ENCODE peak calls at places on chromosome 16, in six cellular contexts. One of them, this sample, is unnamed.

GRCh38 chr16:28324235-28324886 is 32.0 kb downstream of the SBK1 start:
- DNase-seq in mesendoderm: no peak
- DNase-seq in epithelial cell of prostate: no peak
- DNase-seq in GM23338: no peak
- DNase-seq in effector memory CD4-positive, alpha-beta T cell: no peak
- DNase-seq in RWPE1: no peak
- DNase-seq in this sample: no peak

GRCh38 chr16:35868630-35869029 is 2409.2 kb downstream of the TP53TG3F start:
- DNase-seq in GM23338: no peak
- DNase-seq in epithelial cell of prostate: no peak
- DNase-seq in mesendoderm: no peak
- DNase-seq in effector memory CD4-positive, alpha-beta T cell: no peak
- DNase-seq in RWPE1: no peak
- DNase-seq in this sample: no peak

GRCh38 chr16:4801962-4802658 is at the start of gene ROGDI:
- DNase-seq in mesendoderm: peak
- DNase-seq in effector memory CD4-positive, alpha-beta T cell: peak
- DNase-seq in RWPE1: peak
- DNase-seq in epithelial cell of prostate: peak
- DNase-seq in GM23338: peak
- DNase-seq in this sample: peak

GRCh38 chr16:55370762-55371482 is 46.9 kb downstream of the IRX6 start:
- DNase-seq in effector memory CD4-positive, alpha-beta T cell: no peak
- DNase-seq in RWPE1: peak
- DNase-seq in GM23338: peak
- DNase-seq in mesendoderm: peak
- DNase-seq in epithelial cell of prostate: no peak
- DNase-seq in this sample: peak

GRCh38 chr16:46709464-46709863 is 20.0 kb downstream of the ORC6 start:
- DNase-seq in GM23338: no peak
- DNase-seq in effector memory CD4-positive, alpha-beta T cell: no peak
- DNase-seq in epithelial cell of prostate: no peak
- DNase-seq in RWPE1: no peak
- DNase-seq in mesendoderm: no peak
- DNase-seq in this sample: no peak

GRCh38 chr16:22874394-22874793 is 60.4 kb downstream of the HS3ST2 start:
- DNase-seq in epithelial cell of prostate: no peak
- DNase-seq in mesendoderm: no peak
- DNase-seq in RWPE1: no peak
- DNase-seq in effector memory CD4-positive, alpha-beta T cell: no peak
- DNase-seq in GM23338: no peak
- DNase-seq in this sample: no peak

GRCh38 chr16:4060823-4061222 is 55.4 kb downstream of the ADCY9 start:
- DNase-seq in effector memory CD4-positive, alpha-beta T cell: no peak
- DNase-seq in mesendoderm: no peak
- DNase-seq in GM23338: no peak
- DNase-seq in RWPE1: no peak
- DNase-seq in epithelial cell of prostate: no peak
- DNase-seq in this sample: no peak

GRCh38 chr16:89084411-89084810 is 9.2 kb upstream of the ACSF3 start:
- DNase-seq in RWPE1: no peak
- DNase-seq in effector memory CD4-positive, alpha-beta T cell: no peak
- DNase-seq in GM23338: no peak
- DNase-seq in mesendoderm: no peak
- DNase-seq in epithelial cell of prostate: no peak
- DNase-seq in this sample: peak

GRCh38 chr16:75326333-75326732 is 74.9 kb upstream of the BCAR1 start:
- DNase-seq in effector memory CD4-positive, alpha-beta T cell: no peak
- DNase-seq in GM23338: no peak
- DNase-seq in mesendoderm: no peak
- DNase-seq in RWPE1: no peak
- DNase-seq in epithelial cell of prostate: no peak
- DNase-seq in this sample: no peak

GRCh38 chr16:4123617-4124300 is 7.5 kb upstream of the ADCY9 start:
- DNase-seq in effector memory CD4-positive, alpha-beta T cell: no peak
- DNase-seq in mesendoderm: no peak
- DNase-seq in GM23338: no peak
- DNase-seq in RWPE1: no peak
- DNase-seq in epithelial cell of prostate: no peak
- DNase-seq in this sample: no peak

GRCh38 chr16:35131429-35131828 is 1672.0 kb downstream of the TP53TG3F start:
- DNase-seq in GM23338: no peak
- DNase-seq in RWPE1: no peak
- DNase-seq in epithelial cell of prostate: no peak
- DNase-seq in mesendoderm: no peak
- DNase-seq in effector memory CD4-positive, alpha-beta T cell: no peak
- DNase-seq in this sample: no peak

DNA sequence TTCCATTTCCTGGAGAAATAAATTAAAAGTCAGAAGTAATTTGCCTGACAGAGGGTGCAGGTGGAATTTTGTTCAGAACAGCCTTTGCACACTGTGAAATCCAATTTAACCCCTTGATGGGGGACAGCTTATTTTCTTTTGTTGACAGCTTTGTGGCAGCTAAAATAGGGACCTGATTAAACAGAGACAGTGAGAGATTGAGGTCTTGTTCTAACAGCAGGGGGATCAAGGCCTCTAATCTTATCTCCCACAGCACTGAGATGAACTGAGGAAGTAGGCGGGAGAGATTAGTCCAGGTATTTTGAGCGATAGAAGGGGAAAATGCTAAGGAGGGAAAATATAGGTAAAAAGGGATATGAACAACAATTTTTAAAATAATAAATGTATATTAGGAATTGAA is 1491.4 kb upstream of the GOT2 start:
- DNase-seq in RWPE1: no peak
- DNase-seq in GM23338: no peak
- DNase-seq in mesendoderm: peak
- DNase-seq in effector memory CD4-positive, alpha-beta T cell: no peak
- DNase-seq in epithelial cell of prostate: no peak
- DNase-seq in this sample: no peak
- H3K27ac ChIP-seq in RWPE1: no peak
- H3K27ac ChIP-seq in GM23338: no peak
- H3K27ac ChIP-seq in mesendoderm: no peak
- H3K27ac ChIP-seq in effector memory CD4-positive, alpha-beta T cell: no peak
- H3K27ac ChIP-seq in epithelial cell of prostate: no peak
- H3K27ac ChIP-seq in this sample: no peak

DNA sequence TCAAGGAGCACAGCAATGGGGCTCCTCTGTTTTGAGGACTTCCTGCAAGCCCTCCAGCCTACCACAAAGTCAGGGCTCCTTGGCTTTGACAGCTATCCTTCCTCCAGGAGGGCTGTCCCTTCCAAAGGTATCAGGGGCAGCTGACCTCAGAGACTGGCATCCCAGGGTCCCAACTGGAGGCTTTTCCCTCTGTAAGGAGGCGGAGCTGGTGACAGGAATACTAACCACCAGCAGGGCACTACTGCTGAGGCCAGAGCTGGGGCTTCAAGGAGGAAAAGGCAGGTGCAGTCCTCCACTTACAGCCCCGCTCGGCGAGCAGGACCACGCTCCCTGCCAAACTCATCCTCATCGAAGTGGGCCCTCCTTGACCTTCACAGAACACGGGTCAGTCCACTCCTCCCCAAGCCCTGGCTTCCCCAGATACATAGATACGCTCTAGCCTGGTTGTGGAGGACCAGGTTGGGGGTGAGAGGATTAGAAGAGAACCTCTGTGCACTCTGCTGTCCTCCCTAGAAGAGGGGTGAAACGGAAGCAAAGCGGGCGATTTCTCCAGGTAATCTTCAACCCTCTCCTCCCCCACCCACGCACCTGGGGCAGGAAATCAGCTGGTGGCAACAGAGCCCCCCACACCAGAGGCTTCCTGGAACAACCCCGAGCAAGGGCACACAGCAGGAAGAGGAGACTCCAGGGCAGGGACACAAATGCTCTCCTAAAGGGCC is 20.5 kb downstream of the ST3GAL2 start:
- DNase-seq in mesendoderm: no peak
- DNase-seq in epithelial cell of prostate: no peak
- DNase-seq in effector memory CD4-positive, alpha-beta T cell: no peak
- DNase-seq in RWPE1: no peak
- DNase-seq in GM23338: no peak
- DNase-seq in this sample: no peak
- H3K27ac ChIP-seq in mesendoderm: no peak
- H3K27ac ChIP-seq in epithelial cell of prostate: no peak
- H3K27ac ChIP-seq in effector memory CD4-positive, alpha-beta T cell: no peak
- H3K27ac ChIP-seq in RWPE1: peak
- H3K27ac ChIP-seq in GM23338: no peak
- H3K27ac ChIP-seq in this sample: no peak

DNA sequence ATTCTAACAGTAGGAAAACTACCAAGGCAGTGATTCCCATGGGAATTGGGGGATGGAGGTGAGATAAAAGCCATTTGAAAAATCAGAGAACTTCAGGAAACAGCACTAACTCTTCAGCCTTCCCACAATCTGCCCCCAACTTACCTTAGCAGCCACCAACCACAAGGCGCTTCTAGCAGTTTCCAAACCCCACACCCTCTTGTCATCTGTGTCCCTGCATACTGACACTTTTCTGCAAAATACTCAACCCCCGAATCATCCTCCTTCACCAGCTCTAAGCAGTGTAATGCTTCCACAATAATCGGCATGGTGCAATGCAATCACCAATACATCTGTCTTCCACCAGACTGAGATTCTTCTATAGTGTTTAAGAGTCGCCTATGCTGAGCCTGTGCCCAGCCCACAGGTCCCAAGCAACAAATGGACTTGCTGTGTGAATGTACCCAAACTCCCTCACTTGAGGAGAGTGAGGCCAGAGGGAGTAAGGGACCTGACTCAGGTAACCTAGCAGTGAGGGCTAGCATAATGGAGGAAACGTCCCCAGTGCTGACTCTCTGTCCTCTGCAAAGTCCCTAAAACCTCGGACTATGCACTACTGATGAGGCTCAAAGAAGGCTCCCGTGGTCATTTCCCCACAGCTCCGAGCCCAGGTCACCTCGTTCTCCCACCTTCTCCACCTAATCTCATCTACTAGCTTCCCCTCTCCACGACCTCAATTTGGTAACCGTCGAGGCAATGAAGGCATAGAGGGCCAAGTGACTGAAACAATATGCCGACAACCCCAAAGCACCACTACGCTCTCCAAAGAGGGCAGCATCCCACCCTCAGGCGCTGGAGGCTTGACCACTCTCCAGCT is 902 bp downstream of the DYNC1LI2 start:
- DNase-seq in epithelial cell of prostate: no peak
- DNase-seq in mesendoderm: peak
- DNase-seq in GM23338: no peak
- DNase-seq in RWPE1: no peak
- DNase-seq in effector memory CD4-positive, alpha-beta T cell: no peak
- DNase-seq in this sample: peak
- H3K27ac ChIP-seq in epithelial cell of prostate: peak
- H3K27ac ChIP-seq in mesendoderm: peak
- H3K27ac ChIP-seq in GM23338: peak
- H3K27ac ChIP-seq in RWPE1: peak
- H3K27ac ChIP-seq in effector memory CD4-positive, alpha-beta T cell: peak
- H3K27ac ChIP-seq in this sample: peak

GRCh38 chr16:11303405-11304138 is 22.4 kb upstream of the PRM1 start:
- DNase-seq in epithelial cell of prostate: no peak
- DNase-seq in mesendoderm: no peak
- DNase-seq in RWPE1: no peak
- DNase-seq in effector memory CD4-positive, alpha-beta T cell: no peak
- DNase-seq in GM23338: no peak
- DNase-seq in this sample: no peak
- H3K27ac ChIP-seq in epithelial cell of prostate: no peak
- H3K27ac ChIP-seq in mesendoderm: no peak
- H3K27ac ChIP-seq in RWPE1: peak
- H3K27ac ChIP-seq in effector memory CD4-positive, alpha-beta T cell: no peak
- H3K27ac ChIP-seq in GM23338: no peak
- H3K27ac ChIP-seq in this sample: no peak

DNA sequence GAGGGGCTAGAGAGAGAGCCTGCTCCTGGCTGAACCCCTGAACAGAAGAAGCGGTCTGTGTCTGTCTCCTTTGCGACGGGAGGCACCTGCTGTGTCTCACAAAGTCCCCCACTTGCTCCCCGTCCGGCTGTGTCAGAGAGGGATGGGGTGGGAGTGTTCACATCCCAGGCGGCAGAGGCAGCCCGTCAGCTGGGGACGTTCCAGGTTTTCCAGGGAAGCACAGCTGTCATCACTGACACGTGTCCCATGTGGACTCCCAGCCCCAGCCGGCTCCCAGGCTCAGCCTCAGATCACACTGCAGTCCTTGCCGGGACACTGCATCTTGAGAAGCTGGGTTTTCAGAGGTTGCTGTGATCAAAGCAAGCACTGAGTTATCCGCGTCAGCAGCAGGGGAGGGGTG is 1.6 kb downstream of the TELO2 start:
- DNase-seq in mesendoderm: no peak
- DNase-seq in epithelial cell of prostate: no peak
- DNase-seq in RWPE1: no peak
- DNase-seq in effector memory CD4-positive, alpha-beta T cell: no peak
- DNase-seq in GM23338: no peak
- DNase-seq in this sample: no peak
- H3K27ac ChIP-seq in mesendoderm: no peak
- H3K27ac ChIP-seq in epithelial cell of prostate: no peak
- H3K27ac ChIP-seq in RWPE1: peak
- H3K27ac ChIP-seq in effector memory CD4-positive, alpha-beta T cell: no peak
- H3K27ac ChIP-seq in GM23338: no peak
- H3K27ac ChIP-seq in this sample: no peak

GRCh38 chr16:87265261-87265660 is 51.9 kb downstream of the C16orf95 start:
- DNase-seq in RWPE1: no peak
- DNase-seq in effector memory CD4-positive, alpha-beta T cell: no peak
- DNase-seq in GM23338: no peak
- DNase-seq in mesendoderm: no peak
- DNase-seq in epithelial cell of prostate: no peak
- DNase-seq in this sample: no peak
- H3K27ac ChIP-seq in RWPE1: no peak
- H3K27ac ChIP-seq in effector memory CD4-positive, alpha-beta T cell: no peak
- H3K27ac ChIP-seq in GM23338: no peak
- H3K27ac ChIP-seq in mesendoderm: no peak
- H3K27ac ChIP-seq in epithelial cell of prostate: no peak
- H3K27ac ChIP-seq in this sample: no peak

GRCh38 chr16:53991181-53992056 is 287.5 kb downstream of the FTO start:
- DNase-seq in effector memory CD4-positive, alpha-beta T cell: no peak
- DNase-seq in GM23338: peak
- DNase-seq in RWPE1: no peak
- DNase-seq in mesendoderm: peak
- DNase-seq in epithelial cell of prostate: no peak
- DNase-seq in this sample: no peak
- H3K27ac ChIP-seq in effector memory CD4-positive, alpha-beta T cell: no peak
- H3K27ac ChIP-seq in GM23338: no peak
- H3K27ac ChIP-seq in RWPE1: no peak
- H3K27ac ChIP-seq in mesendoderm: no peak
- H3K27ac ChIP-seq in epithelial cell of prostate: no peak
- H3K27ac ChIP-seq in this sample: no peak

GRCh38 chr16:50696575-50697420 is 3.4 kb downstream of the NOD2 start:
- DNase-seq in RWPE1: peak
- DNase-seq in GM23338: no peak
- DNase-seq in effector memory CD4-positive, alpha-beta T cell: peak
- DNase-seq in epithelial cell of prostate: peak
- DNase-seq in mesendoderm: no peak
- DNase-seq in this sample: no peak
- H3K27ac ChIP-seq in RWPE1: peak
- H3K27ac ChIP-seq in GM23338: no peak
- H3K27ac ChIP-seq in effector memory CD4-positive, alpha-beta T cell: peak
- H3K27ac ChIP-seq in epithelial cell of prostate: peak
- H3K27ac ChIP-seq in mesendoderm: no peak
- H3K27ac ChIP-seq in this sample: no peak

This sample was measured in caudate nucleus.